ENCODE peak calls at places on chromosome 7, in eight cellular contexts. P is amniotic stem cell; K is Jurkat, Clone E6-1; F is kidney tubule cell; U is activated naive CD8-positive, alpha-beta T cell treated with anti-CD3 and anti-CD28 coated beads, Interleukin-2, amount 50 U/mL, for 24 hours; Q is T follicular helper cell; C is NCI-H446; A is iPS-NIHi11. T is an unnamed sample.
A peak's percentile ranks its signal among the peaks of the same experiment; 100 is the strongest.

GRCh38 chr7:80942261-80943041 is 23.6 kb upstream of the SEMA3C start:
- DNase-seq in C (no peak), U (no peak), F (peak; percentile 100), Q (no peak), K (no peak), P (peak; percentile 90), A (peak; percentile 71), T (peak; percentile 55)

GRCh38 chr7:23072043-23072442 is 33.5 kb upstream of the KLHL7 start:
- DNase-seq in U (no peak), C (no peak), F (no peak), A (no peak), Q (no peak), P (no peak), K (no peak), T (peak; percentile 19)

GRCh38 chr7:112131016-112131415 is 75.2 kb downstream of the DOCK4 start:
- DNase-seq in C (no peak), U (no peak), Q (no peak), K (no peak), F (no peak), P (no peak), A (no peak), T (no peak)

GRCh38 chr7:88217675-88218427 is 2.0 kb downstream of the SRI start:
- DNase-seq in K (peak; percentile 71), F (peak; percentile 69), C (no peak), Q (no peak), U (no peak), A (peak; percentile 16), P (no peak), T (peak; percentile 45)

GRCh38 chr7:66518151-66518691 is 110.5 kb upstream of the KCTD7 start:
- DNase-seq in C (no peak), U (no peak), A (no peak), Q (no peak), P (no peak), F (no peak), K (no peak), T (no peak)

GRCh38 chr7:92963599-92963998 is 127.2 kb upstream of the CDK6 start:
- DNase-seq in K (no peak), P (no peak), F (no peak), Q (no peak), C (no peak), U (no peak), A (no peak), T (no peak)

GRCh38 chr7:28037220-28038010 is 143.2 kb downstream of the JAZF1 start:
- DNase-seq in A (no peak), U (no peak), C (no peak), K (no peak), Q (no peak), F (peak; percentile 98), P (peak; percentile 91), T (peak; percentile 88)

GRCh38 chr7:152312316-152312715 is 123.5 kb downstream of the KMT2C start:
- DNase-seq in F (no peak), A (no peak), Q (no peak), K (no peak), U (no peak), C (no peak), P (no peak), T (no peak)

GRCh38 chr7:155298288-155298833 is 683 bp downstream of the INSIG1 start:
- DNase-seq in K (no peak), Q (peak; percentile 8), A (no peak), F (no peak), U (no peak), P (no peak), C (no peak), T (peak; percentile 37)

GRCh38 chr7:73704640-73705550 is 14.6 kb downstream of the STX1A start:
- DNase-seq in P (no peak), A (no peak), K (no peak), U (no peak), C (peak; percentile 47), Q (no peak), F (no peak), T (no peak)

GRCh38 chr7:111029574-111030357 is 61.2 kb upstream of the LRRN3 start:
- DNase-seq in Q (no peak), P (no peak), C (no peak), U (peak; percentile 47), K (peak; percentile 12), A (no peak), F (peak; percentile 17), T (no peak)

GRCh38 chr7:34806831-34807230 is 148.8 kb downstream of the NPSR1 start:
- DNase-seq in K (no peak), F (no peak), A (no peak), P (no peak), C (peak; percentile 38), Q (no peak), U (no peak), T (no peak)

GRCh38 chr7:14457567-14458453 is 444.7 kb downstream of the DGKB start:
- DNase-seq in C (peak; percentile 83), U (peak; percentile 46), P (peak; percentile 68), Q (peak; percentile 1), A (peak; percentile 74), F (peak; percentile 70), K (peak; percentile 57), T (peak; percentile 77)

GRCh38 chr7:26723140-26723539 is 141.2 kb downstream of the SKAP2 start:
- DNase-seq in C (no peak), Q (no peak), P (no peak), F (peak; percentile 39), U (no peak), K (no peak), A (peak; percentile 45), T (no peak)

GRCh38 chr7:18693401-18693800 is 197.9 kb downstream of the HDAC9 start:
- DNase-seq in P (peak; percentile 15), K (no peak), U (no peak), F (peak; percentile 23), A (peak; percentile 40), C (no peak), Q (no peak), T (peak; percentile 74)

GRCh38 chr7:95472521-95473160 is 13.1 kb upstream of the ASB4 start:
- DNase-seq in K (no peak), P (no peak), Q (no peak), C (no peak), U (no peak), F (peak; percentile 84), A (no peak), T (no peak)

GRCh38 chr7:157355784-157356511 is 19.1 kb downstream of the DNAJB6 start:
- DNase-seq in C (no peak), K (no peak), A (no peak), P (no peak), Q (no peak), F (no peak), U (no peak), T (no peak)

GRCh38 chr7:158809596-158809995 is 19.7 kb downstream of the ESYT2 start:
- DNase-seq in U (no peak), K (no peak), P (no peak), C (no peak), Q (no peak), A (no peak), F (no peak), T (peak; percentile 81)

T was measured in NB4.